ENCODE peak calls at places on chromosomes 4 and X, in ten cellular contexts. C is uterus, W is gastrocnemius medialis, I is IMR-90, B is adrenal gland, Q is suprapubic skin, U is endothelial cell of umbilical vein, J is body of pancreas, K is tibial nerve, A is ovary. E is an unnamed sample.

GRCh38 chr4:135249006-135249405 is 1047.4 kb upstream of the PABPC4L start:
- DNase-seq in C (no peak), W (no peak), I (no peak), B (no peak), Q (no peak), U (no peak), J (no peak), K (no peak), A (no peak), E (no peak)

GRCh38 chr4:39124885-39125599 is 57.3 kb upstream of the WDR19 start:
- DNase-seq in C (no peak), W (no peak), I (no peak), B (no peak), Q (no peak), U (no peak), J (no peak), K (no peak), A (no peak), E (no peak)

GRCh38 chrX:101078716-101079115 is at the start of gene TMEM35A:
- DNase-seq in C (no peak), W (no peak), I (peak), B (no peak), Q (no peak), U (peak), J (no peak), K (no peak), A (no peak), E (no peak)

GRCh38 chrX:110671068-110671803 is 124.4 kb downstream of the CHRDL1 start:
- DNase-seq in C (no peak), W (no peak), I (no peak), B (no peak), Q (no peak), U (no peak), J (no peak), K (no peak), A (no peak), E (no peak)

GRCh38 chr4:93658443-93658842 is 170.1 kb upstream of the ATOH1 start:
- DNase-seq in C (no peak), W (no peak), I (peak), B (no peak), Q (no peak), U (no peak), J (no peak), K (no peak), A (no peak), E (no peak)

GRCh38 chr4:89800012-89800516 is 36.9 kb downstream of the SNCA start:
- DNase-seq in C (no peak), W (no peak), I (peak), B (no peak), Q (no peak), U (peak), J (no peak), K (no peak), A (no peak), E (no peak)

GRCh38 chr4:57159866-57160265 is 49.7 kb upstream of the IGFBP7 start:
- DNase-seq in C (no peak), W (no peak), I (no peak), B (no peak), Q (no peak), U (no peak), J (no peak), K (no peak), A (no peak), E (no peak)

GRCh38 chrX:106921637-106922036 is 1.4 kb downstream of the CLDN2 start:
- DNase-seq in C (no peak), W (no peak), I (no peak), B (no peak), Q (no peak), U (no peak), J (peak), K (no peak), A (no peak), E (no peak)

GRCh38 chr4:168129802-168130201 is 37.5 kb downstream of the ANXA10 start:
- DNase-seq in C (no peak), W (no peak), I (no peak), B (no peak), Q (no peak), U (no peak), J (no peak), K (no peak), A (no peak), E (no peak)

GRCh38 chr4:154492288-154492687 is 689 bp upstream of the DCHS2 start:
- DNase-seq in C (no peak), W (no peak), I (no peak), B (no peak), Q (no peak), U (no peak), J (no peak), K (no peak), A (no peak), E (no peak)

GRCh38 chrX:67607436-67607835 is 63.6 kb downstream of the AR start:
- DNase-seq in C (no peak), W (no peak), I (peak), B (no peak), Q (no peak), U (no peak), J (no peak), K (no peak), A (no peak), E (no peak)

DNA sequence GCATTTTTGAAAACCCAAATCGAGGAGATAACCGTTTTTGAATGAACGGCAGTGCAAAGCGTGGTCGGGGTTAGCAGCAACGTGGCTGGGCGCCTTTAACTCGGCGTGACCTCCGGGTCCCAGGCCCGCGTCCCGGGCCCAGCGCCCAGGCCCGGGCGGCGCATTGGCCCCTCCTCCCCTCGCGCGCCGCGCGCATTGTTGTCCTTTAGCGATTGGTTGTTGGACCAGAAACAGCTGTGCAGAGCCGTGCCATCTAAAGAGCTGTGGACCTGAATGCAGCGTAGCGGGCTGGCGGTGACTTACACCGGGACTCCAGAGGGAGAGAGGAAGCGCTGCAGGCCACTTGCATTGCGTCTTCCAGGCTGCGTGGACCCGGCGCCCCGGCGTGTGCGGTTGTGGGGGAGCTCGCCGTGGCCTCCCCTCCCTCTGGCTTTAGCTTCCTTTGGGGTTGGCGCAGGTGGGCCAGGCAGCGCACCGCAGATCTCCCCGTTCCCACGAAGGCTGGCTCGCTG is at the start of gene STOX2:
- DNase-seq in C (peak), W (peak), I (peak), B (peak), Q (peak), U (peak), J (peak), K (peak), A (peak), E (no peak)
- TF ChIP-seq POLR2A in C (no peak), W (peak), I (no peak), B (peak), Q (no peak), U (no peak), J (peak), K (peak), A (no peak), E (no peak)

DNA sequence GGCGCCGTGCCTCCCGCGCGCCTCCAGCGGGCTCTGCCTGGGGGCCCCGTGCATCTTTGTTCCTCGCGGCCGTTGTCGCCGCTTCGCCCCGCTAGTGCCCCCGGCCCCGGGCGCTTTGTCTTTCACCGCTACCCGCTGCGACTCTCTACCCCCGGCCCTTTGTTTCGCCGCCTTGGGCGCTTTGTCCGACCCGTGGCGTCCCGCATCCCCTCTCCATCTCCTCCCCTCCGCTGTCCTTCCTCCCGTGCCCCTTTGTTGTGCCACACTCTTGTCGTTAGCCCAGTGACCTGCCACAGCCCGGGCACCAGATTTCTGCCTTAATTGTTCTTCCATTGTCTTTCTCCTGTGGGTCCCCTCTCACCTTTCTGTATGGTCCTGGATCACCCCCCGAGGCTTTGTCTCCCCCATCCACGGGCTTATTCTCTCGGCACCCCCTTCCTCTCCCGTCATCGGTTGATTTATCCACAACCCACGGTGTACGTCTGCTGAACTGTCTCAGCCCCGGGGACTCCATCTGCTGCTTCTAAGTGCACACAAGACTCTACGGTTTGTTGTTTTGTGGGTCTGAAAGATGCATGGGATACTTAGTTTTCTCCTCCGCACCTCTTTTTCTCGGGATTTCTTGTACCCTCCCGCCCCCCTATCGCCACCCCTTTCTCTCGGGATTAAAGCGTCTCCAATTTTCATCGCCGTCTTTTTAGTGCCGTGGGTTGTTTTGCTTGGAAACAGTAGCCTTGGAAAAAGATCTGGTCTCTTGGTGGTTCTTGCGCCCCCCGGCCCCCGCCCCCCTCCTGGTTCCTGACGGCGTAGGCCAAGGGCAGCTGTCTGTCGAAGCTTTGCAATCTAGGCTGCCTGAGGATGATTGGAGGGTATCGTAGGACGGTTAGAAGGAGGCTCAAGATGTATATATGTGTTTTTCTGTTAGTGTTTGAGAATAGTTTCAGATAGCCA is 787 bp downstream of the RBPJ start:
- DNase-seq in C (peak), W (no peak), I (peak), B (peak), Q (no peak), U (peak), J (no peak), K (no peak), A (no peak), E (peak)
- TF ChIP-seq POLR2A in C (no peak), W (no peak), I (no peak), B (no peak), Q (no peak), U (no peak), J (no peak), K (no peak), A (no peak), E (no peak)

GRCh38 chrX:17007134-17007768 is 60.8 kb downstream of the REPS2 start:
- DNase-seq in C (no peak), W (no peak), I (no peak), B (no peak), Q (no peak), U (peak), J (no peak), K (no peak), A (no peak), E (no peak)
- TF ChIP-seq POLR2A in C (no peak), W (no peak), I (no peak), B (no peak), Q (no peak), U (no peak), J (no peak), K (no peak), A (no peak), E (no peak)

GRCh38 chr4:1981251-1982055 is 27.3 kb downstream of the NELFA start:
- DNase-seq in C (no peak), W (no peak), I (peak), B (no peak), Q (peak), U (no peak), J (no peak), K (no peak), A (no peak), E (peak)

GRCh38 chr4:1978741-1979476 is 29.9 kb downstream of the NELFA start:
- DNase-seq in C (no peak), W (no peak), I (no peak), B (no peak), Q (peak), U (no peak), J (no peak), K (no peak), A (no peak), E (no peak)

GRCh38 chr4:1980561-1981041 is 28.2 kb downstream of the NELFA start:
- DNase-seq in C (no peak), W (no peak), I (no peak), B (no peak), Q (no peak), U (no peak), J (no peak), K (no peak), A (no peak), E (no peak)

GRCh38 chr4:1978226-1978625 is 30.5 kb downstream of the NELFA start:
- DNase-seq in C (no peak), W (no peak), I (no peak), B (no peak), Q (peak), U (no peak), J (no peak), K (no peak), A (no peak), E (no peak)

DNA sequence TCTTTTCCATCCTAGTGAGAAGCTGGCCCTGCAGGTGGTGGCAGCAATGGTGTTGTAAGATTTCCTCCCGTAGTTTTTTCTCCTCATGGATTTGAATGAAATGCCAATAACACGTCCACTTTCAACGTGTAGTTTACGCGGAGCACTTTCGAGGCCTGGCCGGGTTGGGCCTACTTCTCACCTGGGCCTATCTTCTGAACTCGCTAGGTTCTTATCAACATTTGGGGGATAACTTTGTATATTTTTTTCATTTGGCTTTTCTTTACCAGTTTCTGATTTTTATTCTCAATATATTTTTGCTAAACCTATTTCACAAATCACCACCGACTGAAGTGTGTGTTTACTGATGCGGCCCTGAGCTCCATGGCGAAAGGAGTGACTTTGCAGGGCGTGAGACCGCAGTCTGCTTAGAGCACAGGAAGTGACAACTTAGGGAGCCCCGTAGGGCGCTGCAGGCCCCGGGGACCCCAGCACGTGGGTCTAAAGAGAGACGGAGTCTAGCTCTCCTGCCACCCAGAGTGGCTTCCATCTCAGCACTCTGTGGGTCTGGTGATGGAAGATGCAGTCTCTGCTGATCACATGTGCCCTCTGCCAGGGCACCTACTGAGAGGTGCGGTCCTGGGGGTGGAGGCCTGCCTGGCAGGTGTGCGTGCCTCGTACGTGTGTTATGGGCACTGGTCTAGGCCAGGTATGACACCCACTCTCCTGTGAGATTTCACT is 29.1 kb downstream of the NELFA start:
- DNase-seq in C (no peak), W (no peak), I (no peak), B (no peak), Q (peak), U (no peak), J (no peak), K (no peak), A (no peak), E (no peak)
- TF ChIP-seq POLR2A in C (no peak), W (no peak), I (no peak), B (no peak), Q (no peak), U (no peak), J (no peak), K (no peak), A (no peak), E (no peak)

GRCh38 chr4:184343400-184344177 is 125.9 kb upstream of the ENPP6 start:
- DNase-seq in C (peak), W (peak), I (peak), B (peak), Q (peak), U (peak), J (peak), K (peak), A (peak), E (peak)
- TF ChIP-seq POLR2A in C (no peak), W (peak), I (no peak), B (peak), Q (no peak), U (peak), J (no peak), K (peak), A (no peak), E (no peak)

DNA sequence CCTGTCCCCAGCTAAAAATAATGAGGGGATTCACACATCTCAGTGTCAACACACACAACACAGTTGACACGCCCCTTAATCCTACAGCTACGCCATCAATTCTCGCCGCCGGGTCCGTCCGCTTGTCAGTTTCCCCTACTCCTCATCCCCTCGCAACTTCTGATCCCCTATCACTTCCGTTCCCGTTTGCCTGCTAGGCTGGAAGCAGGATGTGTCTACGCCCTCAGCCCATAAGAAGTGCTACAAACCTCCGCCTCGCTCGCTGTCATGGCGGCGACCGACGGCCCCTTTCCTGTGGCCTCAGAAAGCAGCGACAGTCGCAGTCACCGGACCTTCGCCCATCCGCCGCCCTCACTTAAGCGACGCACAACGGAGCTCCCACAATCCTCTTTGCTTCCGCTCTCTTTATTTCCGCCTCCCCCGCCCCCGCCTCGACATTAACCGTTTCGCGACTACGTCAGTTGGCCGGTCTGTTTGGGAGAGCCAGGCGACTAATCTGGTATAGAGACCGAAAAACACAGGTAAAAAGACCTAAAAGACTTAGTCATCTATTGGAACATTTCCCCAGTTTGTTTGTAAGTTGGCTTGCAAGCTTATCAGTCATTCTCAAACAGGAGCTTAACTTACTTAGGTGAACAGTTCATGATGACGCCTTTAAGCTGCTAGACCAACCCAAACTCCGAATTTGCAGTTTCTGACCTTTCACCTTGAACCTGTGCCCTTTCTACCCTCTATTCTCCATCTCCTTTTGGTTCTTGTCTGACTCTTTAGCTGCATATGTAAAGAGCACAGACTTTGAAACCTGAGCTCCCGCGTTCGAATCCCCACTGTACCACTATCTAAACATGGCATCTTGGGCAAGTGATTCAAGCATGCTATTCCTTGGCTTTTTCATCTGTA is at the start of gene SLC25A53:
- DNase-seq in C (peak), W (peak), I (peak), B (peak), Q (peak), U (peak), J (peak), K (peak), A (peak), E (peak)
- TF ChIP-seq POLR2A in C (no peak), W (peak), I (peak), B (peak), Q (peak), U (no peak), J (peak), K (peak), A (peak), E (peak)

E was measured in erythroblast.